ENCODE peak calls at places on chromosomes 6 and 20, in six cellular contexts. R is HepG2, H is WTC11, Q is K562, J is GM12878, O is H1. D is an unnamed sample.

GRCh38 chr6:81605526-81605925 is 147.0 kb downstream of the TENT5A start:
- DNase-seq in O (no peak), Q (no peak), H (no peak), J (no peak), R (no peak), D (no peak)

GRCh38 chr20:53891306-53891894 is 179.0 kb downstream of the BCAS1 start:
- DNase-seq in R (no peak), Q (no peak), H (no peak), J (no peak), O (no peak), D (no peak)

GRCh38 chr20:48787861-48788375 is 39.9 kb downstream of the PREX1 start:
- DNase-seq in R (peak; percentile 17), O (no peak), H (no peak), Q (no peak), J (no peak), D (no peak)

GRCh38 chr6:151814614-151815013 is 7.1 kb downstream of the ESR1 start:
- DNase-seq in H (no peak), Q (no peak), O (no peak), J (no peak), R (no peak), D (no peak)

GRCh38 chr20:63955281-63955845 is 853 bp downstream of the UCKL1 start:
- DNase-seq in J (no peak), H (peak; percentile 32), R (peak; percentile 33), O (peak; percentile 68), Q (peak; percentile 64), D (no peak)

GRCh38 chr20:63048516-63049190 is 41.9 kb upstream of the BHLHE23 start:
- DNase-seq in R (no peak), H (no peak), J (no peak), O (no peak), Q (no peak), D (no peak)

GRCh38 chr6:108254436-108255410 is 6.1 kb downstream of the SNX3 start:
- DNase-seq in H (no peak), R (no peak), Q (no peak), J (no peak), O (no peak), D (no peak)

GRCh38 chr20:37305079-37305478 is 15.6 kb downstream of the MANBAL start:
- DNase-seq in H (no peak), Q (no peak), O (no peak), R (no peak), J (no peak), D (no peak)

GRCh38 chr6:70599187-70599586 is 32.5 kb downstream of the SDHAF4 start:
- DNase-seq in H (no peak), R (no peak), Q (no peak), O (no peak), J (no peak), D (no peak)

GRCh38 chr6:105087571-105088211 is 92.1 kb downstream of the POPDC3 start:
- DNase-seq in H (no peak), J (peak; percentile 17), R (peak; percentile 46), Q (peak; percentile 46), O (no peak), D (peak; percentile 41)

GRCh38 chr20:58149412-58150091 is 78.9 kb downstream of the ANKRD60 start:
- DNase-seq in R (no peak), Q (no peak), J (no peak), O (no peak), H (no peak), D (no peak)

GRCh38 chr6:30955367-30956042 is 14.7 kb downstream of the MUCL3 start:
- DNase-seq in O (peak; percentile 84), J (peak; percentile 15), H (peak; percentile 80), R (no peak), Q (peak; percentile 89), D (no peak)

GRCh38 chr6:159871911-159872310 is 18.9 kb upstream of the MAS1 start:
- DNase-seq in R (no peak), O (no peak), H (no peak), Q (no peak), J (no peak), D (no peak)

GRCh38 chr6:20319520-20320357 is 81.9 kb upstream of the E2F3 start:
- DNase-seq in Q (no peak), O (no peak), J (peak; percentile 98), R (no peak), H (no peak), D (no peak)

GRCh38 chr6:106163446-106163965 is 77.4 kb downstream of the PRDM1 start:
- DNase-seq in Q (no peak), R (no peak), J (peak; percentile 69), O (no peak), H (no peak), D (no peak)

GRCh38 chr6:14921878-14922277 is 324.0 kb upstream of the JARID2 start:
- DNase-seq in J (no peak), Q (no peak), O (no peak), H (no peak), R (no peak), D (no peak)

GRCh38 chr6:33803571-33804053 is at the start of gene MLN:
- DNase-seq in O (no peak), Q (no peak), J (no peak), R (no peak), H (no peak), D (no peak)

GRCh38 chr6:52000064-52000463 is 87.3 kb downstream of the PKHD1 start:
- DNase-seq in H (no peak), Q (no peak), J (no peak), O (no peak), R (no peak), D (no peak)

GRCh38 chr20:33770005-33770404 is 38.2 kb downstream of the ZNF341 start:
- DNase-seq in O (no peak), J (no peak), Q (no peak), R (no peak), H (no peak), D (no peak)

GRCh38 chr6:52904562-52905279 is 4.8 kb downstream of the GSTA3 start:
- DNase-seq in Q (peak; percentile 30), O (peak; percentile 62), H (peak; percentile 50), J (no peak), R (peak; percentile 34), D (no peak)

GRCh38 chr6:41976794-41977484 is 35.3 kb upstream of the CCND3 start:
- DNase-seq in R (peak; percentile 34), H (no peak), Q (peak; percentile 48), J (no peak), O (no peak), D (no peak)

GRCh38 chr20:38770546-38770945 is 22.3 kb downstream of the ACTR5 start:
- DNase-seq in Q (no peak), R (peak; percentile 37), O (no peak), J (no peak), H (no peak), D (no peak)

GRCh38 chr20:38770970-38771369 is 22.7 kb downstream of the ACTR5 start:
- DNase-seq in O (no peak), R (no peak), Q (no peak), H (no peak), J (no peak), D (no peak)

GRCh38 chr20:38771621-38772020 is 23.4 kb downstream of the ACTR5 start:
- DNase-seq in R (no peak), Q (no peak), O (no peak), H (no peak), J (no peak), D (no peak)

GRCh38 chr20:38766071-38766470 is 17.8 kb downstream of the ACTR5 start:
- DNase-seq in R (no peak), O (no peak), H (no peak), J (no peak), Q (no peak), D (no peak)

DNA sequence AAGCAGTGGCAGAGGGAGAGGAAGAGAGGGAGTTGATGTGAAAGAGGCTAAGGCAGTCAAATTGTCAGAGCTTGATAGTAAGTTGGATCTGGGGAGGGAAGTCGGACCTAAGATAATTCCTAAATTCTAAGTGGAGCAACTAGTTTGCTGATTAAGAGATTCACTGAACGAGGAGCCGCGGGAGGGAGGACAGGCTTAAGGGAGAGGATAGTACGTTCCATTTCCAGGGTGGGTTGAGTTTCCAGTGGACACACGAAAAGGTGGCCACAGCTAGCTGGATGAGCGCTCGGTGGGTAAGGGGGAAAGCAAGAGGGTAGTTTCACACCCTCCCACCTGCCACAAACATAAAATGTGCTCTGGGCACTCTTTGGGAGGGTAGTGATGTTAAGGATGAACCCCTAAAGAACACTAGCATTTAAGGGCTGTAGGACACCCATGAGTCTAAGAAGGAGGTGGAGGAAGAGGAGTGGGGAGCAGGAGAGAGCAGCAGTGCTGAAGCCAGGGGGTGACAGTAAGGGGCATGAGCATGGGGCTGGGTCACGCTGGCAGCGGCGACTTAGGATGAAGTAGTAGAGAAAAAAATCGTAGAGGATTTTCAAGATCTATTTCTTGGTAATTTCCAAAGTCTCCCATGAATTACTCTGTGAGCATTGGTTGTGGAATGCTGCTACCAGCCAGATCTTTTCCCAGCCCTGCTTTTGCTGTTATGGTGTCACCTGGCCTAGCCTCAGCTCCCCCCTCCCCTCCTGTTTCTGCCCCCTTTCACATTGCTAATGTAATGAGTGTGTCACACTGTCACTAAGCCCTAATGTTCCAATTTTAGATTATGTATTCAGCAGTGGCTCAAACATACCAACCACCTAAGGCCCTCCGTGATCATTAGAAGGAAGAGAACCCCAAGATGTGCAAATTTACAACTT is 21.4 kb downstream of the ACTR5 start:
- DNase-seq in Q (no peak), J (no peak), H (no peak), O (no peak), R (no peak), D (no peak)
- TF ChIP-seq ATF3 in Q (no peak), J (no peak), H (no peak), O (no peak), R (no peak), D (no peak)

GRCh38 chr20:43726811-43727338 is at the start of gene GTSF1L:
- DNase-seq in R (no peak), J (no peak), Q (no peak), H (no peak), O (no peak), D (no peak)
- TF ChIP-seq ATF3 in R (no peak), J (no peak), Q (no peak), H (no peak), O (no peak), D (no peak)

DNA sequence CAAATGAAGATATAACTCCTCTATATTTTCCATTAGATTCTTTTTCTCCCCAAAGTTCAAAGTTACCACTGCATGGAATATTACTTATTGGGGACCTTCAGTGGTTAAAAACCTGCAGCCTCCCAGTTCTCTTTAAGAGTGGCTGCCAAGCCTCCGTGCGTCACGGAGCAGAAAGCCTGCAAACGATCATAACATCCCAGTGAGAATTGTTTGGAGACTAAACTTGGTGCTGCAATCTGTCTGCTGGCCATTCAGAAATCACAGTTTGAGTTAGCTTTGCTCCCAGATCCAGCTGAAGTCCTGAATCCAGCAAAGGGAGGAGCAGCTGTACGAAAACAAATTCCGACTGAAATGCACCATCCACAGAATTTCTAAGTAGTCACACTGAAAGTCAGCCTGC is 213.5 kb upstream of the PDE10A start:
- DNase-seq in R (no peak), Q (no peak), J (no peak), O (no peak), H (no peak), D (no peak)
- TF ChIP-seq ATF3 in R (no peak), Q (no peak), J (no peak), O (no peak), H (no peak), D (no peak)

DNA sequence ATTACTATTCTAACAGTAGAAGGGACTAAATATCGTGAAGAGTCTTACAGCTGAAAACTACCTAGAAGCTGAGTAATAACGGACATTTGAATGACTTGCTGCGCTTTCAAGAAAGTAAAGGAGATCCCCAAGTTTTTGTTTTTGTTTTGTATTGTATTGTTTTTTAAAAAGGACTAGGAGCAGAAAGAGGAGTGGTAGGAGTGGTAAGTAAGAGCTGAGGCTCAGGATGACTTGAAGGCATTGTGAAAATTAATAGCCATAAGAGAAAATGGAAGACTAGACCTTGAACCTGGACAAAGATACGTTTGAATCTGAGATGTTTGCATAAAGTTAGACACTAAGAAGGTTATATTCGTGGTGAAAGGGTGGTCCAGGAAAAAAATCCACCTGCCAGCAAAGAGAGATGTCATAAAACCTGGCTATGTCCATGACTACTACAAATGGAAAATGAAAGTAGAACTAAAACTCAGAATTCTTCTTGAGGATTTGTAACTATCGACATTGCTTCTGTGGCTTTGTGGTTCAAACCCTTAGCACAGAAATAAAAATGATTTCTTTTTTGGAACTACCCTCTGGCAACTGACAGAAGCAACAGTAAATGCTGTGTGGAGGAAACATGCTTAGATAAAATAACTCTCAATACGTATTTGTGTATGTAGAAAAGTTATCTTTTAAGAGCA is 824.8 kb upstream of the FLRT3 start:
- DNase-seq in H (no peak), Q (no peak), O (no peak), R (no peak), J (peak; percentile 48), D (no peak)
- TF ChIP-seq ATF3 in H (no peak), Q (no peak), O (no peak), R (no peak), J (no peak), D (no peak)